ENCODE peak calls at places on chromosomes 6 and 20, in seven cellular contexts. One of them, this sample, is unnamed. For H3K36me3, the result is how much of the 10 kb centered on the place peaks cover.

GRCh38 chr6:40352006-40352405 is 235.2 kb downstream of the LRFN2 start:
- DNase-seq in IMR-90: no peak
- DNase-seq in H1: no peak
- DNase-seq in SK-N-SH: no peak
- DNase-seq in GM12878: no peak
- DNase-seq in HepG2: no peak
- DNase-seq in HCT116: no peak
- DNase-seq in this sample: peak

GRCh38 chr20:57326667-57327455 is 2.7 kb upstream of the SPO11 start:
- DNase-seq in IMR-90: no peak
- DNase-seq in GM12878: no peak
- DNase-seq in SK-N-SH: no peak
- DNase-seq in HepG2: no peak
- DNase-seq in H1: no peak
- DNase-seq in HCT116: peak
- DNase-seq in this sample: no peak

GRCh38 chr6:13116155-13116554 is 212.2 kb downstream of the TBC1D7 start:
- DNase-seq in IMR-90: no peak
- DNase-seq in HCT116: no peak
- DNase-seq in GM12878: no peak
- DNase-seq in SK-N-SH: no peak
- DNase-seq in H1: no peak
- DNase-seq in HepG2: no peak
- DNase-seq in this sample: no peak

GRCh38 chr6:136609878-136610706 is 59.9 kb upstream of the MAP7 start:
- DNase-seq in HepG2: peak
- DNase-seq in SK-N-SH: no peak
- DNase-seq in IMR-90: peak
- DNase-seq in GM12878: no peak
- DNase-seq in HCT116: peak
- DNase-seq in H1: no peak
- DNase-seq in this sample: peak

GRCh38 chr6:35391240-35391968 is 49.0 kb downstream of the PPARD start:
- DNase-seq in HepG2: no peak
- DNase-seq in GM12878: no peak
- DNase-seq in HCT116: peak
- DNase-seq in H1: no peak
- DNase-seq in SK-N-SH: no peak
- DNase-seq in IMR-90: peak
- DNase-seq in this sample: no peak

GRCh38 chr6:93165850-93166249 is 253.5 kb downstream of the EPHA7 start:
- DNase-seq in HCT116: no peak
- DNase-seq in IMR-90: no peak
- DNase-seq in SK-N-SH: no peak
- DNase-seq in HepG2: no peak
- DNase-seq in GM12878: no peak
- DNase-seq in H1: no peak
- DNase-seq in this sample: no peak

GRCh38 chr6:28589234-28589951 is 63.7 kb downstream of the GPX5 start:
- DNase-seq in IMR-90: peak
- DNase-seq in GM12878: peak
- DNase-seq in SK-N-SH: peak
- DNase-seq in HepG2: peak
- DNase-seq in H1: peak
- DNase-seq in HCT116: peak
- DNase-seq in this sample: no peak

GRCh38 chr20:1851396-1851795 is 43.8 kb upstream of the SIRPA start:
- DNase-seq in SK-N-SH: no peak
- DNase-seq in HCT116: no peak
- DNase-seq in GM12878: no peak
- DNase-seq in HepG2: no peak
- DNase-seq in H1: no peak
- DNase-seq in IMR-90: no peak
- DNase-seq in this sample: no peak

GRCh38 chr6:164106345-164106769 is 691.8 kb downstream of the QKI start:
- DNase-seq in H1: no peak
- DNase-seq in HCT116: no peak
- DNase-seq in HepG2: peak
- DNase-seq in SK-N-SH: peak
- DNase-seq in GM12878: no peak
- DNase-seq in IMR-90: no peak
- DNase-seq in this sample: peak

GRCh38 chr20:48734104-48734749 is 93.6 kb downstream of the PREX1 start:
- DNase-seq in GM12878: no peak
- DNase-seq in H1: no peak
- DNase-seq in HCT116: no peak
- DNase-seq in IMR-90: no peak
- DNase-seq in SK-N-SH: no peak
- DNase-seq in HepG2: no peak
- DNase-seq in this sample: no peak

GRCh38 chr6:1608976-1609661 is 596 bp upstream of the FOXC1 start:
- DNase-seq in HepG2: no peak
- DNase-seq in HCT116: no peak
- DNase-seq in H1: no peak
- DNase-seq in SK-N-SH: peak
- DNase-seq in IMR-90: peak
- DNase-seq in GM12878: no peak
- DNase-seq in this sample: no peak

GRCh38 chr20:18702736-18703135 is 110.8 kb upstream of the SCP2D1 start:
- DNase-seq in IMR-90: no peak
- DNase-seq in GM12878: no peak
- DNase-seq in SK-N-SH: no peak
- DNase-seq in HCT116: no peak
- DNase-seq in H1: no peak
- DNase-seq in HepG2: no peak
- DNase-seq in this sample: no peak

GRCh38 chr6:137849076-137849708 is 17.9 kb upstream of the TNFAIP3 start:
- DNase-seq in SK-N-SH: no peak
- DNase-seq in IMR-90: peak
- DNase-seq in HCT116: no peak
- DNase-seq in H1: no peak
- DNase-seq in GM12878: no peak
- DNase-seq in HepG2: no peak
- DNase-seq in this sample: no peak

GRCh38 chr6:77930945-77931344 is 278.1 kb downstream of the MEI4 start:
- DNase-seq in GM12878: no peak
- DNase-seq in SK-N-SH: no peak
- DNase-seq in HepG2: no peak
- DNase-seq in HCT116: no peak
- DNase-seq in IMR-90: no peak
- DNase-seq in H1: no peak
- DNase-seq in this sample: no peak

GRCh38 chr6:136016228-136017225 is 165.0 kb downstream of the PDE7B start:
- DNase-seq in HepG2: no peak
- DNase-seq in HCT116: no peak
- DNase-seq in IMR-90: no peak
- DNase-seq in H1: no peak
- DNase-seq in GM12878: no peak
- DNase-seq in SK-N-SH: no peak
- DNase-seq in this sample: no peak

GRCh38 chr20:38812182-38812581 is 6.7 kb downstream of the PPP1R16B start:
- DNase-seq in HCT116: no peak
- DNase-seq in GM12878: no peak
- DNase-seq in SK-N-SH: no peak
- DNase-seq in HepG2: no peak
- DNase-seq in H1: no peak
- DNase-seq in IMR-90: no peak
- DNase-seq in this sample: no peak

GRCh38 chr6:126020305-126021050 is 34.1 kb downstream of the TRMT11 start:
- DNase-seq in IMR-90: peak
- DNase-seq in HCT116: no peak
- DNase-seq in HepG2: no peak
- DNase-seq in H1: no peak
- DNase-seq in GM12878: no peak
- DNase-seq in SK-N-SH: no peak
- DNase-seq in this sample: no peak

GRCh38 chr6:126015869-126016268 is 29.5 kb downstream of the TRMT11 start:
- DNase-seq in HepG2: no peak
- DNase-seq in HCT116: no peak
- DNase-seq in H1: no peak
- DNase-seq in SK-N-SH: no peak
- DNase-seq in GM12878: no peak
- DNase-seq in IMR-90: peak
- DNase-seq in this sample: no peak

GRCh38 chr6:126017668-126018067 is 31.3 kb downstream of the TRMT11 start:
- DNase-seq in HCT116: no peak
- DNase-seq in IMR-90: no peak
- DNase-seq in H1: no peak
- DNase-seq in SK-N-SH: peak
- DNase-seq in GM12878: no peak
- DNase-seq in HepG2: no peak
- DNase-seq in this sample: no peak

GRCh38 chr6:126016591-126016990 is 30.3 kb downstream of the TRMT11 start:
- DNase-seq in IMR-90: no peak
- DNase-seq in HCT116: no peak
- DNase-seq in HepG2: no peak
- DNase-seq in GM12878: no peak
- DNase-seq in SK-N-SH: no peak
- DNase-seq in H1: no peak
- DNase-seq in this sample: no peak
- H3K36me3 ChIP-seq in IMR-90: under half
- H3K36me3 ChIP-seq in HCT116: under half
- H3K36me3 ChIP-seq in HepG2: half or more
- H3K36me3 ChIP-seq in GM12878: under half
- H3K36me3 ChIP-seq in SK-N-SH: half or more
- H3K36me3 ChIP-seq in H1: under half
- H3K36me3 ChIP-seq in this sample: half or more

DNA sequence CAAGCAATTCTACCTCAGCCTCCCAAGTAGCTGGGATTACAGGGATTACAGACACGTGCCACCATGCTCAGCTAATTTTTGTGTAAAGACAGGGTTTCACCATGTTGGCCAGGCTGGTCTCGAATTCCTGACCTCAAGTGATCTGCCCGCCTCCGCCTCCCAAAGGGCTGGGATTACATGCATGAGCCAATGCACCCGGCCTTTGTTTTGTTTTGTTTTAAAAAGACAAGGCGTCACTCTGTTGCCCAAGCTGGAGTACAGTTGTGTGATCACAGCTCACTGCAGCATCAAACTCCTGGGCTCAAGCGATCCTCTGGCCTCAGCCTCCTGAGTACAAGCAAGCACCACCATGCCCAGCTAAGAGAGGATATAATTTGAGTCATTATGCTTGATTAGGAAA is 5.4 kb downstream of the SERINC3 start:
- DNase-seq in GM12878: no peak
- DNase-seq in HCT116: no peak
- DNase-seq in SK-N-SH: no peak
- DNase-seq in H1: no peak
- DNase-seq in HepG2: no peak
- DNase-seq in IMR-90: no peak
- DNase-seq in this sample: no peak
- TF ChIP-seq RAD21 in GM12878: no peak
- TF ChIP-seq RAD21 in HCT116: no peak
- TF ChIP-seq RAD21 in SK-N-SH: no peak
- TF ChIP-seq RAD21 in H1: no peak
- TF ChIP-seq RAD21 in HepG2: no peak
- TF ChIP-seq RAD21 in IMR-90: no peak
- TF ChIP-seq RAD21 in this sample: no peak

GRCh38 chr20:20487811-20488210 is 119.9 kb downstream of the INSM1 start:
- DNase-seq in HCT116: no peak
- DNase-seq in HepG2: no peak
- DNase-seq in SK-N-SH: no peak
- DNase-seq in GM12878: no peak
- DNase-seq in IMR-90: peak
- DNase-seq in H1: no peak
- DNase-seq in this sample: no peak

GRCh38 chr20:20489623-20490341 is 121.9 kb downstream of the INSM1 start:
- DNase-seq in SK-N-SH: no peak
- DNase-seq in H1: no peak
- DNase-seq in HepG2: no peak
- DNase-seq in GM12878: no peak
- DNase-seq in HCT116: no peak
- DNase-seq in IMR-90: peak
- DNase-seq in this sample: no peak

GRCh38 chr20:20490673-20491072 is 122.8 kb downstream of the INSM1 start:
- DNase-seq in H1: no peak
- DNase-seq in GM12878: no peak
- DNase-seq in HCT116: no peak
- DNase-seq in IMR-90: no peak
- DNase-seq in HepG2: no peak
- DNase-seq in SK-N-SH: no peak
- DNase-seq in this sample: no peak

GRCh38 chr20:20488388-20488787 is 120.5 kb downstream of the INSM1 start:
- DNase-seq in HepG2: no peak
- DNase-seq in H1: no peak
- DNase-seq in IMR-90: no peak
- DNase-seq in SK-N-SH: no peak
- DNase-seq in HCT116: no peak
- DNase-seq in GM12878: no peak
- DNase-seq in this sample: no peak

DNA sequence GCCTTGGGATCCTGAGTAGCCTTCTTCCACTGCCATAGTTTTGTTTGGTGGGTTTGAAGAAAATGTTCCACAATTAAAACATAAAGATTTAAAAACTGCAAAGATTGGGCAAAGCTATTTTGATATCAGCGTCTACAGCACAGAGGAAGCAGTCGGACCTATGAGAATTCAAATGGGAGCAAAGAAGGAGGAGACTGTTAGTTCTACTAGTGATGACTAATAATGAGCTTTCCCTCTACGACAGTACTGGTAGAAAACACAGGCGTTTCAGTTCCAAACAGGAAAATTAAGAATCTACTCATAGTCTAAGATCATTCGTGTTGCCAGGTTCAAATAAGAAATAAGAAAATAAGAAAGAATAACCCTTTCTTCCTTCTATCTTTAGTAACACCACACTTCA is 121.2 kb downstream of the INSM1 start:
- DNase-seq in HCT116: no peak
- DNase-seq in SK-N-SH: no peak
- DNase-seq in GM12878: peak
- DNase-seq in IMR-90: peak
- DNase-seq in HepG2: no peak
- DNase-seq in H1: no peak
- DNase-seq in this sample: no peak
- H3K36me3 ChIP-seq in HCT116: under half
- H3K36me3 ChIP-seq in SK-N-SH: under half
- H3K36me3 ChIP-seq in GM12878: under half
- H3K36me3 ChIP-seq in IMR-90: under half
- H3K36me3 ChIP-seq in HepG2: under half
- H3K36me3 ChIP-seq in H1: under half
- H3K36me3 ChIP-seq in this sample: under half

GRCh38 chr6:22569281-22570184 is at the start of gene HDGFL1:
- DNase-seq in HepG2: no peak
- DNase-seq in SK-N-SH: no peak
- DNase-seq in HCT116: no peak
- DNase-seq in GM12878: no peak
- DNase-seq in IMR-90: no peak
- DNase-seq in H1: no peak
- DNase-seq in this sample: no peak

GRCh38 chr6:22570185-22570551 is 802 bp downstream of the HDGFL1 start:
- DNase-seq in SK-N-SH: no peak
- DNase-seq in HepG2: no peak
- DNase-seq in HCT116: no peak
- DNase-seq in IMR-90: no peak
- DNase-seq in GM12878: no peak
- DNase-seq in H1: no peak
- DNase-seq in this sample: no peak

DNA sequence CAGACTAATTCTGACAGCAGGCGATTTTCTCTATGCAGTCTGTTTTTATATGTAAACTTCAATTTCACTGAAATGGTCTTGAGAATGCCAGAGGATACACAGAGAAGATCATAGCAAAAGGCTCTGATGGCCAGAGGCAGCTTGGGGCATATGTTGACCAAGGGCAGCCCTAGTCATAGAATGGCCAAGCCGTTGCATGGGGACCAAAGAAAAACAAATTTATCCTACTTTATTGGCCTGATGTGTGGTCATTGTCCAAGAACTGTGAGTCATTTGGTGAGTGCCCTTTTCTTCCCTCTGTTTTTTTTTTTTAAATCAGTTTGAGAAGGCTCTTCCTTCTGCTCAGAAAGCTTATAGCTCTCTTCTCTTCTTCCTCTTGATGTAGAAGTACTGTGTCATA is 5.8 kb downstream of the HDGFL1 start:
- DNase-seq in SK-N-SH: no peak
- DNase-seq in IMR-90: peak
- DNase-seq in H1: no peak
- DNase-seq in HepG2: no peak
- DNase-seq in HCT116: no peak
- DNase-seq in GM12878: no peak
- DNase-seq in this sample: no peak
- TF ChIP-seq RAD21 in SK-N-SH: no peak
- TF ChIP-seq RAD21 in IMR-90: no peak
- TF ChIP-seq RAD21 in H1: no peak
- TF ChIP-seq RAD21 in HepG2: no peak
- TF ChIP-seq RAD21 in HCT116: no peak
- TF ChIP-seq RAD21 in GM12878: no peak
- TF ChIP-seq RAD21 in this sample: no peak

This sample was measured in K562.